ENCODE peak calls at places on chromosome X, in five cellular contexts. T is PC-3, A is A549, I is body of pancreas, K is SJSA1. L is an unnamed sample.
A peak's percentile ranks its signal among the peaks of the same experiment; 100 is the strongest.

GRCh38 chrX:98071331-98071730 is 1187.6 kb downstream of the RPA4 start:
- DNase-seq in T (peak; percentile 2), A (no peak), I (no peak), K (no peak), L (no peak)

GRCh38 chrX:44484607-44485146 is 58.0 kb downstream of the FUNDC1 start:
- DNase-seq in T (no peak), A (no peak), I (no peak), K (no peak), L (no peak)

GRCh38 chrX:85611926-85612325 is 232.5 kb upstream of the POF1B start:
- DNase-seq in T (peak; percentile 42), A (peak; percentile 5), I (no peak), K (no peak), L (no peak)

GRCh38 chrX:24099394-24099793 is 44.6 kb downstream of the EIF2S3 start:
- DNase-seq in T (no peak), A (no peak), I (no peak), K (no peak), L (no peak)

GRCh38 chrX:79630033-79631009 is 263.2 kb upstream of the ITM2A start:
- DNase-seq in T (peak; percentile 1), A (no peak), I (no peak), K (no peak), L (no peak)

GRCh38 chrX:102934624-102935023 is 2.4 kb upstream of the RAB40AL start:
- DNase-seq in T (peak; percentile 67), A (peak; percentile 28), I (peak; percentile 31), K (no peak), L (peak; percentile 46)

GRCh38 chrX:76796311-76796710 is 368.8 kb downstream of the MAGEE1 start:
- DNase-seq in T (peak; percentile 52), A (peak; percentile 9), I (no peak), K (no peak), L (no peak)

GRCh38 chrX:150692837-150693781 is at the start of gene MTMR1:
- DNase-seq in T (peak; percentile 30), A (no peak), I (peak; percentile 46), K (no peak), L (peak; percentile 41)

GRCh38 chrX:63932006-63932405 is 147.0 kb upstream of the ARHGEF9 start:
- DNase-seq in T (no peak), A (no peak), I (no peak), K (no peak), L (no peak)

GRCh38 chrX:100645106-100645505 is 1.1 kb downstream of the SRPX2 start:
- DNase-seq in T (peak; percentile 65), A (no peak), I (no peak), K (peak; percentile 41), L (no peak)

DNA sequence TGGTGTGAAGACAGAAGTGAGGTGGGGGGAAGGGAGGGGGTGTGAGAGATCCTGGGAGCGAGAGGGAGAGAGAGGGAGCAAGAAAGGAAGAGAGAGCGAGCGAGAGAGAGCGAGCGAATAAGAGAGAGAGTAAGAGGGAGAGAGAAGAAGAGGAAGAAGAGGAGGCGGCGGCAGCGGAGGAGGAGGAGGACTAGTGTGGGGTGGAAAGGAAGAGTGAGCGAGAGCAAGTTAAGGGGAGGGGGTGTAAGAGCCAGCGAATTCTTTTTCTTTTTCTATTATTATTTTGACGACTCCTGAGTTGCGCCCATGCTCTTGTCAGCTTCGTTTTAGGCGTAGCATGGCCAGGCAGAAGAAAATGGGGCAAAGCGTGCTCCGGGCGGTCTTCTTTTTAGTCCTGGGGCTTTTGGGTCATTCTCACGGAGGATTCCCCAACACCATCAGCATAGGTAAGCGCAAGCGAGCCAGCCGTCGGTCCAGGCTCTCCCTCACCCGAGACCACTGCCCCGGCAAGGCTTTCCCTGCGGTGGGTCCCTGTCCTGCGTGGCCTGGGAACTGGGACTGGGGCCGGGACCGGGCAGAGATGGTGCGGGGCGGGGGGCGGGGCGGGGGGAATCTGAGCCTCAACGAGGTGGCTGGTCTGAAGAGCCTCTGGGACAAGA is at the start of gene GRIA3:
- DNase-seq in T (no peak), A (no peak), I (no peak), K (no peak), L (peak; percentile 26)
- H3K4me1 ChIP-seq in T (no peaks in the 10 kb centered on the region), A (no peaks in the 10 kb centered on the region), I (peaks cover 11% of the 10 kb centered on the region), K (no peaks in the 10 kb centered on the region), L (no peaks in the 10 kb centered on the region)

GRCh38 chrX:66015906-66016689 is 23.8 kb downstream of the VSIG4 start:
- DNase-seq in T (no peak), A (no peak), I (no peak), K (no peak), L (no peak)

GRCh38 chrX:66017659-66018170 is 22.2 kb downstream of the VSIG4 start:
- DNase-seq in T (no peak), A (no peak), I (no peak), K (no peak), L (no peak)

GRCh38 chrX:66015152-66015827 is 24.6 kb downstream of the VSIG4 start:
- DNase-seq in T (no peak), A (no peak), I (no peak), K (no peak), L (no peak)

GRCh38 chrX:66018585-66019309 is 21.1 kb downstream of the VSIG4 start:
- DNase-seq in T (no peak), A (no peak), I (no peak), K (no peak), L (no peak)

DNA sequence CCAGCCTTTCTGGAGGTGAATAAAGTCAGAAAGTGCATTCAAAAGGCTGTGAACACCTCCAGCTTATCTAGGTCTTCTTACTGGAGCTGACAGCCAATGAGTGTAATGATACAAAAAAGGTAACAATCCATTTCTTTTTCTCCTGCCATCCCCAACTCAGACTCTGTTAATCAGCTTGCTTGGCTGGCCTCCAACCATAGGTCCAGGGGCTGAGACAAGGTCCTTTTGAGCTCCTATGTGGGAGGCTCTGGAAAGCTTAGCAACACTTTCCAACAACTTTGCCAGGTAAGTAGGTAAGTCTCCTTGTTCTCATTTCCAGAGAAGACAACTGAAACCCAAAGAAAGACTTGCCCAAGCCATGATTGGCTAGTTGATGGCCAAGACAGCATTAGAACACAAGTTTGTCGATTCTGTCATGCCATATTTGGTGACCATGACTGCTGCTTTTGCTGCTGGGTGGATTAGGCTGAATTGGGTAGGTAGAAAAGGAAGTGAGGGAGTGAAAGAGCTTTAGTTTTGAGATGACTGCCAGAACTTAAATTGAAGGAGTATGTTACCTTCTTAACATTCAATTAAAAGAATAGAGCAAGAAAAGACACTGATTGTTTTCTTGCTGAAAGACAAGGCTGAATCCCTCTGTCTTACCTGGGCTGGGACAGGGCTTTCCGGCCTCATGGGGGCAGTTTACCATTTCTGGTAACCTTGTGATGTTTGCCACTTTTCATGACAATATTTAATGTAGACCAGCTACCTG is 22.8 kb downstream of the VSIG4 start:
- DNase-seq in T (no peak), A (no peak), I (no peak), K (no peak), L (no peak)
- H3K4me1 ChIP-seq in T (no peaks in the 10 kb centered on the region), A (no peaks in the 10 kb centered on the region), I (no peaks in the 10 kb centered on the region), K (no peaks in the 10 kb centered on the region), L (no peaks in the 10 kb centered on the region)

GRCh38 chrX:46965125-46965758 is 53.0 kb downstream of the JADE3 start:
- DNase-seq in T (peak; percentile 19), A (no peak), I (no peak), K (no peak), L (no peak)

GRCh38 chrX:46959985-46960700 is 47.9 kb downstream of the JADE3 start:
- DNase-seq in T (no peak), A (no peak), I (no peak), K (no peak), L (no peak)

GRCh38 chrX:46961097-46961496 is 48.9 kb downstream of the JADE3 start:
- DNase-seq in T (no peak), A (no peak), I (no peak), K (no peak), L (no peak)

GRCh38 chrX:46959101-46959500 is 46.9 kb downstream of the JADE3 start:
- DNase-seq in T (no peak), A (no peak), I (no peak), K (no peak), L (no peak)

GRCh38 chrX:46961574-46962279 is 49.5 kb downstream of the JADE3 start:
- DNase-seq in T (no peak), A (no peak), I (peak; percentile 27), K (no peak), L (no peak)
- H3K4me1 ChIP-seq in T (peaks cover 5% of the 10 kb centered on the region), A (peaks cover 22% of the 10 kb centered on the region), I (peaks cover 35% of the 10 kb centered on the region), K (peaks cover 10% of the 10 kb centered on the region), L (no peaks in the 10 kb centered on the region)

GRCh38 chrX:10533686-10534365 is 86.6 kb downstream of the MID1 start:
- DNase-seq in T (no peak), A (no peak), I (no peak), K (no peak), L (no peak)

GRCh38 chrX:10525381-10525780 is 95.0 kb downstream of the MID1 start:
- DNase-seq in T (no peak), A (no peak), I (no peak), K (no peak), L (no peak)

GRCh38 chrX:10531927-10532326 is 88.5 kb downstream of the MID1 start:
- DNase-seq in T (no peak), A (no peak), I (no peak), K (no peak), L (no peak)

GRCh38 chrX:10526442-10526841 is 93.9 kb downstream of the MID1 start:
- DNase-seq in T (no peak), A (no peak), I (no peak), K (no peak), L (no peak)

GRCh38 chrX:10529344-10529743 is 91.0 kb downstream of the MID1 start:
- DNase-seq in T (peak; percentile 48), A (no peak), I (no peak), K (no peak), L (no peak)
- H3K4me1 ChIP-seq in T (peaks cover 13% of the 10 kb centered on the region), A (peaks cover 78% of the 10 kb centered on the region), I (no peaks in the 10 kb centered on the region), K (peaks cover 39% of the 10 kb centered on the region), L (no peaks in the 10 kb centered on the region)

DNA sequence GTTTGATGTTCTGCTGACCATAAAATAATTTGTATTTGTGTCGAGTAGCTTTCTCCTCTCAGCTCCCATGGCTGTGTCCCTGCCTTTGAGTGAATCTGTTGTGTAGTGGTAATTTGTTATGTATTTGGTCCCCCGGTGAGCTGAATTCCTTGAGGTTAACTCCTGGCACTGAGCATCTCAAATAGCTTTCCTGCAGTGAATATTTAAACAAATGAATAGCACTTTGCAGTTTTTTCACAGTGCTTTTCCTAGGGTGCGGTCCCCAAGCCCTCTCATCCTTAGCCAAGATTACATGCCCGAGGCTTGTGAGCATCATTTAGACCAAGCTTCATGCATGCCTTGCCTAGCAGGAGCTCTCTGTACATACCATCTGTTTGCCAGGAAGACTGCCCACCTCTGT is 74.2 kb downstream of the CLDN34 start:
- DNase-seq in T (no peak), A (peak; percentile 74), I (no peak), K (no peak), L (no peak)
- H3K4me1 ChIP-seq in T (peaks cover 8% of the 10 kb centered on the region), A (peaks cover 68% of the 10 kb centered on the region), I (peaks cover 13% of the 10 kb centered on the region), K (peaks cover 27% of the 10 kb centered on the region), L (peaks cover 6% of the 10 kb centered on the region)